ENCODE peak calls at places on chromosomes 1 and 21, in seven cellular contexts. P is Daoy, S is T-cell, M is fibroblast of villous mesenchyme, E is NCI-H446 treated with DMSO at 0.1 percent for 48 hours, Q is NCI-H774, W is NCI-H1105. N is an unnamed sample.

GRCh38 chr1:65844990-65845757 is 52.5 kb downstream of the PDE4B start:
- DNase-seq in P (no peak), S (no peak), M (no peak), E (peak; percentile 92), Q (no peak), W (no peak), N (no peak)

GRCh38 chr1:10472220-10473144 is at the start of gene DFFA:
- DNase-seq in P (peak; percentile 97), S (peak; percentile 90), M (peak; percentile 96), E (peak; percentile 96), Q (peak; percentile 78), W (peak; percentile 96), N (peak; percentile 98)

GRCh38 chr1:201933840-201934430 is 12.4 kb downstream of the LMOD1 start:
- DNase-seq in P (no peak), S (no peak), M (peak; percentile 77), E (peak; percentile 3), Q (no peak), W (no peak), N (peak; percentile 80)

GRCh38 chr1:56409112-56409691 is 170.2 kb downstream of the PLPP3 start:
- DNase-seq in P (no peak), S (no peak), M (no peak), E (no peak), Q (no peak), W (no peak), N (no peak)

GRCh38 chr1:61568460-61569211 is 156.3 kb downstream of the TM2D1 start:
- DNase-seq in P (no peak), S (no peak), M (no peak), E (no peak), Q (no peak), W (no peak), N (no peak)

GRCh38 chr1:182374101-182374834 is 17.3 kb downstream of the GLUL start:
- DNase-seq in P (no peak), S (no peak), M (no peak), E (no peak), Q (no peak), W (no peak), N (no peak)

GRCh38 chr21:32070693-32071330 is 198.0 kb downstream of the HUNK start:
- DNase-seq in P (no peak), S (no peak), M (no peak), E (no peak), Q (no peak), W (no peak), N (no peak)

GRCh38 chr1:54681396-54681795 is 34.3 kb upstream of the TTC4 start:
- DNase-seq in P (no peak), S (no peak), M (no peak), E (no peak), Q (peak; percentile 71), W (peak; percentile 21), N (peak; percentile 23)

GRCh38 chr1:54095543-54096286 is 42.3 kb downstream of the TCEANC2 start:
- DNase-seq in P (no peak), S (no peak), M (no peak), E (no peak), Q (no peak), W (no peak), N (no peak)

GRCh38 chr1:55751776-55752175 is 536.6 kb upstream of the USP24 start:
- DNase-seq in P (no peak), S (no peak), M (peak; percentile 48), E (no peak), Q (no peak), W (no peak), N (no peak)

GRCh38 chr1:7229696-7230095 is 444.4 kb downstream of the CAMTA1 start:
- DNase-seq in P (no peak), S (no peak), M (peak; percentile 23), E (no peak), Q (no peak), W (no peak), N (no peak)

GRCh38 chr1:27428316-27429028 is 36.0 kb downstream of the GPR3 start:
- DNase-seq in P (no peak), S (no peak), M (peak; percentile 41), E (peak; percentile 29), Q (no peak), W (no peak), N (no peak)

GRCh38 chr1:105793541-105794146 is 1262.8 kb upstream of the PRMT6 start:
- DNase-seq in P (peak; percentile 12), S (no peak), M (peak; percentile 2), E (peak; percentile 60), Q (peak; percentile 10), W (peak; percentile 30), N (peak; percentile 7)

GRCh38 chr1:231192620-231193163 is 30.8 kb downstream of the TRIM67 start:
- DNase-seq in P (peak; percentile 67), S (no peak), M (peak; percentile 9), E (peak; percentile 64), Q (no peak), W (peak; percentile 19), N (peak; percentile 25)

GRCh38 chr1:166368030-166368429 is 201.2 kb upstream of the FAM78B start:
- DNase-seq in P (no peak), S (no peak), M (no peak), E (no peak), Q (no peak), W (no peak), N (no peak)

GRCh38 chr1:10378071-10378841 is 20.6 kb upstream of the PGD start:
- DNase-seq in P (peak; percentile 71), S (no peak), M (peak; percentile 31), E (no peak), Q (no peak), W (no peak), N (peak; percentile 99)

GRCh38 chr1:2126331-2127180 is 68.0 kb downstream of the FAAP20 start:
- DNase-seq in P (no peak), S (no peak), M (no peak), E (no peak), Q (no peak), W (peak; percentile 58), N (no peak)

GRCh38 chr1:200653022-200653462 is 16.7 kb downstream of the DDX59 start:
- DNase-seq in P (no peak), S (no peak), M (no peak), E (no peak), Q (no peak), W (no peak), N (no peak)

GRCh38 chr1:181095260-181095659 is 6.8 kb downstream of the IER5 start:
- DNase-seq in P (no peak), S (no peak), M (no peak), E (no peak), Q (no peak), W (no peak), N (no peak)

N was measured in iris pigment epithelial cell.